ENCODE peak calls at places on chromosomes 4 and X, in four cellular contexts. M, R, G and V are unnamed samples.

GRCh38 chr4:8128096-8128856 is 30.3 kb downstream of the ABLIM2 start:
- DNase-seq in M (no peak), R (no peak), G (no peak), V (no peak)

GRCh38 chr4:158599150-158599549 is 72.5 kb downstream of the C4orf46 start:
- DNase-seq in M (no peak), R (peak), G (no peak), V (no peak)

GRCh38 chr4:46329118-46329976 is 60.6 kb downstream of the GABRA2 start:
- DNase-seq in M (no peak), R (no peak), G (no peak), V (no peak)

GRCh38 chrX:11968470-11968869 is 169.8 kb upstream of the FRMPD4 start:
- DNase-seq in M (no peak), R (no peak), G (no peak), V (no peak)

GRCh38 chrX:40683245-40683644 is 35.9 kb upstream of the CXorf38 start:
- DNase-seq in M (no peak), R (no peak), G (no peak), V (no peak)

GRCh38 chr4:47933798-47934197 is 19.4 kb upstream of the NFXL1 start:
- DNase-seq in M (no peak), R (no peak), G (peak), V (no peak)

GRCh38 chr4:123474817-123475216 is 78.2 kb downstream of the SPRY1 start:
- DNase-seq in M (no peak), R (no peak), G (no peak), V (no peak)

GRCh38 chr4:106329027-106329618 is 12.8 kb downstream of the AIMP1 start:
- DNase-seq in M (no peak), R (peak), G (peak), V (no peak)

GRCh38 chr4:184807261-184807660 is 18.5 kb downstream of the ACSL1 start:
- DNase-seq in M (no peak), R (no peak), G (no peak), V (no peak)

GRCh38 chr4:124432500-124432899 is 280.0 kb downstream of the ANKRD50 start:
- DNase-seq in M (no peak), R (no peak), G (no peak), V (no peak)

GRCh38 chr4:104942990-104943758 is 203.5 kb upstream of the TET2 start:
- DNase-seq in M (peak), R (no peak), G (no peak), V (no peak)

GRCh38 chr4:151921811-151922210 is 161.0 kb upstream of the GATB start:
- DNase-seq in M (no peak), R (no peak), G (no peak), V (no peak)

GRCh38 chr4:180947421-180947820 is 1295.8 kb upstream of the TENM3 start:
- DNase-seq in M (no peak), R (no peak), G (no peak), V (no peak)

GRCh38 chrX:138255373-138255772 is 456.1 kb downstream of the FGF13 start:
- DNase-seq in M (no peak), R (no peak), G (no peak), V (no peak)

GRCh38 chr4:54063224-54063623 is 1.2 kb downstream of the CHIC2 start:
- DNase-seq in M (no peak), R (no peak), G (no peak), V (no peak)

GRCh38 chrX:112613039-112613438 is 66.7 kb downstream of the LHFPL1 start:
- DNase-seq in M (no peak), R (no peak), G (no peak), V (no peak)

GRCh38 chrX:68945603-68946228 is 116.9 kb downstream of the EFNB1 start:
- DNase-seq in M (no peak), R (no peak), G (peak), V (no peak)

GRCh38 chrX:29299689-29300088 is 712.4 kb downstream of the IL1RAPL1 start:
- DNase-seq in M (no peak), R (no peak), G (no peak), V (no peak)

GRCh38 chrX:136687457-136687856 is 39.5 kb downstream of the CD40LG start:
- DNase-seq in M (no peak), R (no peak), G (no peak), V (no peak)

GRCh38 chr4:142480244-142480643 is 365.9 kb downstream of the INPP4B start:
- DNase-seq in M (no peak), R (no peak), G (no peak), V (no peak)

GRCh38 chr4:6509587-6509986 is 37.2 kb upstream of the PPP2R2C start:
- DNase-seq in M (no peak), R (no peak), G (no peak), V (no peak)

GRCh38 chrX:131058136-131058868 is at the start of gene ARHGAP36:
- DNase-seq in M (no peak), R (no peak), G (peak), V (no peak)

GRCh38 chr4:10096201-10096975 is 20.2 kb downstream of the WDR1 start:
- DNase-seq in M (peak), R (no peak), G (peak), V (peak)

GRCh38 chr4:154551872-154552686 is 1.9 kb upstream of the PLRG1 start:
- DNase-seq in M (peak), R (peak), G (peak), V (peak)

GRCh38 chrX:63686878-63687714 is 97.9 kb downstream of the ARHGEF9 start:
- DNase-seq in M (peak), R (peak), G (peak), V (no peak)

GRCh38 chr4:88610771-88611170 is 18.5 kb downstream of the HERC3 start:
- DNase-seq in M (no peak), R (no peak), G (no peak), V (no peak)

GRCh38 chrX:12360991-12361598 is 222.8 kb downstream of the FRMPD4 start:
- DNase-seq in M (no peak), R (no peak), G (no peak), V (no peak)

GRCh38 chrX:109848451-109849050 is 115.5 kb upstream of the ACSL4 start:
- DNase-seq in M (no peak), R (no peak), G (peak), V (no peak)

GRCh38 chr4:149296084-149296483 is 519.6 kb downstream of the IQCM start:
- DNase-seq in M (no peak), R (no peak), G (no peak), V (no peak)

GRCh38 chrX:22122510-22122909 is 90.4 kb downstream of the PHEX start:
- DNase-seq in M (no peak), R (no peak), G (no peak), V (no peak)

GRCh38 chrX:42276982-42277690 is 353.8 kb upstream of the CASK start:
- DNase-seq in M (peak), R (no peak), G (no peak), V (no peak)

GRCh38 chr4:4392501-4393183 is 5.7 kb downstream of the NSG1 start:
- DNase-seq in M (no peak), R (no peak), G (no peak), V (no peak)

GRCh38 chr4:187666634-187667033 is 328.9 kb upstream of the ZFP42 start:
- DNase-seq in M (no peak), R (no peak), G (no peak), V (no peak)

GRCh38 chr4:48329193-48329592 is 12.1 kb upstream of the SLAIN2 start:
- DNase-seq in M (no peak), R (no peak), G (no peak), V (no peak)

GRCh38 chrX:78303086-78303485 is 24.3 kb downstream of the CYSLTR1 start:
- DNase-seq in M (no peak), R (no peak), G (no peak), V (no peak)

GRCh38 chr4:42417491-42417890 is 20.2 kb downstream of the SHISA3 start:
- DNase-seq in M (no peak), R (no peak), G (no peak), V (no peak)

DNA sequence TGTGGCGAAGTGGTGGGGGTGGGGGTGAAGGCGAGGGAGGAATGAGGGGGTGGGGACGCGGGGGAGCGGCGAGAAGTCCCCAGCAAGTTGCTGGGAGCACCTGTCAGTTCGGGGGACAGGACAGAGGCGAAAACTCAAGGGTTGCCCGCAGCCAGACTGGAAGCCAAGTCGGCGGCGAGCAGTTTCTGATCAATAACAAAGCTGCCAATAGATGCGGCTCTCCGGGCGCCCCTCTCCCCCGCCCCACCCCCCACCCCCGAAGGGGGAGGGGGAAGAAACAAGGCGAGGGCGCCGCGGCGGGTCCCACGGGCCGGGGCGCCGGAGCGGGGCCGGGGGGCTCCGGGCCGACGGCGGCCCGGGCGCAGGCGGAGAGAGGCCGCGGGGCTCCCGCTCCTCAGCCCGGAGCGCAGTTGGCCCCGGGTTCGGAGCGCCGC is 414 bp downstream of the PDGFC start:
- DNase-seq in M (no peak), R (no peak), G (no peak), V (peak)
- TF ChIP-seq SPI1 in M (no peak), R (no peak), G (no peak), V (no peak)

DNA sequence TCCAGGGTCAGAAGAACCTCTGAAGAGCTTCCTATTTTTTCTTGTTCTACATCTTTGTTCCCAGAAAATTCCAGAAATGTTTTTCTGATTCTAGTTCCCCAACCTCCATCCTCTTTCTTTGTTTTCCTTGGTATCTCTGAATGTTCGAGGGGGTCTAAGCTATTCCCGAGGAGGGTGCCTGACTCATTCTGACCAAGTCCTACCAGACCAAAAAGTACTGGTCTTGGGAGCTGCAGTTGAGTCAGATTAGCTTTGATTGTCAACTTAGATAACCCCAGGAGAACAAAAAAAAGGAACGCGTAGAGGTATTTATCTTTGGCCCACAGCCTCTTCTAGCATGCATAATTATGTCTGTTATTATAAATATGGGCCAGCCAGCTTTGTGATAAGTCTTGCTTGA is 12.1 kb upstream of the TENM3 start:
- DNase-seq in M (no peak), R (no peak), G (no peak), V (no peak)
- TF ChIP-seq SPI1 in M (no peak), R (no peak), G (no peak), V (no peak)

DNA sequence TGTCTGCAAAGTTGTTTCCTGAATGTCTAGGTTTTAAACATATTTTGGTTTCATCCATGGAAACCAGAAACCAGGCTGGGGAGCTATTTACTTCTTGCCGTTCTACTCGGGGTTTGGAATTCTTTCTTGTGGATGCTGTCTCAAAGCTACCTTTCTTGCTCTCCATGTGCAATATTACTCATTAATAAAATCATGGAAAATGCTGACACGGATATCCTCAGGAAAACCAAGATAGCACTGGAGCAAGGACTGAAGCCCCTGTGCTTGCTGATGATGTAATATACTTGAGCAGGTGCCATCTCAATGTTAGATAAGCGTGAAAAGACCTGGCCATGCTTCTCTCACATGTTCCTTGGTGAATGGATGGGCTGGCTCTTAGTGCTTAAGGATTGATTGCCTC is 41.5 kb upstream of the HPF1 start:
- DNase-seq in M (no peak), R (no peak), G (no peak), V (no peak)
- TF ChIP-seq SPI1 in M (no peak), R (no peak), G (no peak), V (no peak)

GRCh38 chrX:9657590-9658256 is 107.9 kb downstream of the GPR143 start:
- DNase-seq in M (no peak), R (no peak), G (no peak), V (no peak)

GRCh38 chrX:9659571-9660195 is 106.0 kb downstream of the GPR143 start:
- DNase-seq in M (no peak), R (no peak), G (no peak), V (no peak)

GRCh38 chrX:9663216-9663615 is 102.4 kb downstream of the GPR143 start:
- DNase-seq in M (no peak), R (no peak), G (no peak), V (no peak)

GRCh38 chrX:9665113-9665512 is 100.5 kb downstream of the GPR143 start:
- DNase-seq in M (no peak), R (no peak), G (no peak), V (no peak)

DNA sequence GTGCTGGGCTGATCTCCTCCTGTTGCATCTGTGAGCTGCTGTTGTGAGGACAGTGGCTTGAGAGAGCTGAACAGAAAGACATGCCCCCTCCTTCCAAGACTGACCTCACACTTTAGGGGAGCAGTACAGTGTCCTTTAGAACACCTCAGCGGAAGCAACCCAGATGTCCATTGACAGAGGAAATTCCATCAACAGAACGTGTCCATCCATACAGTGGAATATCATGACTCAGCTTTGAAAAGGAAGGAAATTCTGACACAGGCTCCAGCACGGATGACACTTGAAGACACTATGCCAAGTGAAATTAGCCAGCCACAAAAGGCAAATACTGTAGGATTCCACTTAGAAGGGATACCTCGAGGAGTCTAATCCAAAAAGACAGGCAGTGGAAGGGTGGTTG is 103.5 kb downstream of the GPR143 start:
- DNase-seq in M (no peak), R (no peak), G (no peak), V (no peak)
- TF ChIP-seq SPI1 in M (no peak), R (no peak), G (no peak), V (no peak)

DNA sequence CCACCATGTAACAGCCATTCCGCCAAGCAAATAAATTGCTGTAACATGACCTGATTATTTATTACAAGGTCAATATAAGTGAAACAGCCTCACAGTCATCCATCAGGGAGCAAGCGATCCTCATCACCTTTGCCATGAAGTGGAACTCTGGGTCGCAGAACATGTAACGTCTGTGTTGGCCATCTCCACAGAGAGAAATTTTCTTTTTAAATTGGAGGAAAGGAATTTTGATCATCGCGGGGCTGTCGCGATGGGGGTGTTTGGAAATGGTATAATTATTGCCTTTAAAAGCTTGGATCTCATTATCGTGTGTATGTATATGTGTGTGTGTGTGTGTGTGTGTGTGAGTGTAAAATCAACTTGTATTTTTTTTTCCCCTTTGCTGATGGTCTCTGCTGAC is 90.3 kb downstream of the SHOX start:
- DNase-seq in M (no peak), R (no peak), G (no peak), V (no peak)
- TF ChIP-seq SPI1 in M (no peak), R (no peak), G (no peak), V (no peak)